ENCODE peak calls at places on chromosomes 11 and 22, in five cellular contexts. I is mesenchymal stem cell, L is H1, C is trophoblast cell, N is H9. W is an unnamed sample.

GRCh38 chr11:14905104-14906033 is 13.3 kb upstream of the CYP2R1 start:
- DNase-seq in I (peak), L (peak), C (no peak), N (peak), W (no peak)

GRCh38 chr11:134360050-134360835 is 28.5 kb downstream of the GLB1L2 start:
- DNase-seq in I (peak), L (peak), C (peak), N (peak), W (peak)

GRCh38 chr11:99893803-99894202 is 793.3 kb upstream of the ARHGAP42 start:
- DNase-seq in I (no peak), L (no peak), C (no peak), N (no peak), W (no peak)

GRCh38 chr11:132042296-132042695 is 671.9 kb downstream of the NTM start:
- DNase-seq in I (no peak), L (no peak), C (no peak), N (no peak), W (no peak)

GRCh38 chr11:134757633-134758032 is 345.6 kb upstream of the B3GAT1 start:
- DNase-seq in I (no peak), L (no peak), C (no peak), N (no peak), W (no peak)

GRCh38 chr22:25563757-25564319 is 637 bp upstream of the GRK3 start:
- DNase-seq in I (peak), L (no peak), C (peak), N (no peak), W (no peak)

GRCh38 chr22:30212363-30212995 is 34.1 kb downstream of the LIF start:
- DNase-seq in I (peak), L (no peak), C (peak), N (no peak), W (no peak)

GRCh38 chr11:67434395-67434881 is 3.0 kb downstream of the PTPRCAP start:
- DNase-seq in I (no peak), L (no peak), C (no peak), N (no peak), W (no peak)

GRCh38 chr11:39247570-39248137 is 2211.8 kb downstream of the LRRC4C start:
- DNase-seq in I (no peak), L (no peak), C (no peak), N (no peak), W (no peak)

GRCh38 chr11:63942803-63943202 is 4.0 kb downstream of the NAA40 start:
- DNase-seq in I (no peak), L (no peak), C (no peak), N (no peak), W (no peak)

GRCh38 chr22:23187871-23188700 is 7.8 kb downstream of the BCR start:
- DNase-seq in I (no peak), L (no peak), C (no peak), N (no peak), W (no peak)

GRCh38 chr11:6606471-6607189 is 3.1 kb downstream of the ILK start:
- DNase-seq in I (peak), L (peak), C (peak), N (peak), W (peak)

GRCh38 chr11:132238331-132238730 is 867.9 kb downstream of the NTM start:
- DNase-seq in I (no peak), L (no peak), C (no peak), N (no peak), W (no peak)

GRCh38 chr11:61028135-61028729 is 56.8 kb downstream of the CD6 start:
- DNase-seq in I (no peak), L (no peak), C (no peak), N (no peak), W (no peak)

GRCh38 chr11:17014321-17014773 is at the start of gene PLEKHA7:
- DNase-seq in I (no peak), L (no peak), C (no peak), N (no peak), W (peak)

GRCh38 chr11:74593463-74593862 is 1.1 kb downstream of the POLD3 start:
- DNase-seq in I (no peak), L (no peak), C (no peak), N (no peak), W (no peak)
- H3K9ac ChIP-seq in I (peak), L (peak), C (no peak), N (peak), W (peak)

DNA sequence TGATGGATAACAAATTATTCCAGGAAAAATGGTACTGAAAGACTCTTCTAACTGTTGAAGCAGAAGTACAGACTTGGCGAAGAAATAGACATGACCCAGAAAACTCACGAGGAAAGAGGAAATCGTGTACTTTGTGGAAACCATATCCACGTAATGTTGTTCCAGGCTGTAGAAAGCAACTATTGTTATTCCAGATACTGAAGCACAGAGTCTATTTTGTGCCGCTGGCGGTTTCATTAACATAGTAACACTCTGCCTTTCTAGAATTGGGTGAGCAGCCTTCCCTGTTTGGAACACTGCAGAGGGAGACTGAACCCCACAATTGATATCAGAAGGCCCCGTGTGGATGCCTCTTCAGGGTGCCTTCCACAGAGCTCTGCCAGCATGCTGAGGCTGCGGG is 310.7 kb downstream of the TBC1D22A start:
- DNase-seq in I (no peak), L (no peak), C (no peak), N (no peak), W (no peak)
- H2BK12ac ChIP-seq in I (no peak), L (no peak), C (no peak), N (no peak), W (no peak)

GRCh38 chr11:128902515-128903066 is 11.4 kb downstream of the KCNJ5 start:
- DNase-seq in I (no peak), L (peak), C (peak), N (no peak), W (no peak)

GRCh38 chr11:128904872-128905344 is 13.8 kb downstream of the KCNJ5 start:
- DNase-seq in I (peak), L (peak), C (no peak), N (peak), W (no peak)

GRCh38 chr11:128905345-128906184 is 14.4 kb downstream of the KCNJ5 start:
- DNase-seq in I (peak), L (peak), C (peak), N (peak), W (no peak)

GRCh38 chr11:128903248-128904041 is 12.3 kb downstream of the KCNJ5 start:
- DNase-seq in I (no peak), L (peak), C (no peak), N (peak), W (no peak)

GRCh38 chr11:128904303-128904871 is 13.2 kb downstream of the KCNJ5 start:
- DNase-seq in I (peak), L (no peak), C (no peak), N (no peak), W (no peak)
- H3K9ac ChIP-seq in I (peak), L (no peak), C (no peak), N (no peak), W (no peak)

GRCh38 chr11:62844154-62844553 is 4.8 kb upstream of the WDR74 start:
- DNase-seq in I (no peak), L (no peak), C (no peak), N (no peak), W (no peak)
- H2BK12ac ChIP-seq in I (no peak), L (no peak), C (no peak), N (no peak), W (no peak)

GRCh38 chr22:17780116-17780740 is 6.0 kb upstream of the BID start:
- DNase-seq in I (no peak), L (no peak), C (no peak), N (no peak), W (no peak)

GRCh38 chr22:17777717-17778044 is 3.4 kb upstream of the BID start:
- DNase-seq in I (no peak), L (no peak), C (no peak), N (no peak), W (no peak)

GRCh38 chr22:17777005-17777716 is 2.9 kb upstream of the BID start:
- DNase-seq in I (no peak), L (no peak), C (peak), N (no peak), W (no peak)

GRCh38 chr22:17779286-17780115 is 5.2 kb upstream of the BID start:
- DNase-seq in I (no peak), L (no peak), C (no peak), N (no peak), W (no peak)

DNA sequence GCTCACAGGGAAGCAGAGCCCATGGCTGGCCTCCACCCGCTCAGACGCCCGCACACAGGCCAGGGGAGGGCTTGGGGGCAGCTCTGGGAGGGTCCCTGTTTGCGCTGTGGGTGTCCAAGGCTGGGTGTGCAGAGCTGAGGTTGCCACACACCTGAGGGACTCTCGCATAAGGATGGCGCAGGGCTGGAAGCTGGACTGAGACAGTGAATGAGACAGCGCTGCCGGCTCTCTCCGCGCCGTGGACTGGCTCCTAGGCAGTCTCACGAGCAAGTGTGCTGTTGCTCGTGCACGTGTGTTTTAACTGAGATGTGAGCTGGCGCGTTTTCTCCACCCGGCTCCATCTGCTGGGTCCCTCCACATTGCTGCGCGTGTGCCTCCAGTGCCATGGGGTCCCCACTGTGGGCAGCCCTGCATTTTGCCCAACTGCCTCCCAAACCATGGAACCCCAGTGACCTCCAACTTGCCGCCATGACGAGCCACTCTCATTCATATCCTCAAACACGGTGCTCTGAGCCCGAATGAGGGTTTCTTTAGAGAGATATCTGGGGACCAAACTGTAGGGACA is 4.2 kb upstream of the BID start:
- DNase-seq in I (no peak), L (no peak), C (no peak), N (no peak), W (no peak)
- H3K9ac ChIP-seq in I (no peak), L (no peak), C (no peak), N (no peak), W (no peak)

GRCh38 chr11:79515781-79516180 is 75.0 kb upstream of the TENM4 start:
- DNase-seq in I (no peak), L (no peak), C (no peak), N (no peak), W (no peak)
- H2BK12ac ChIP-seq in I (no peak), L (no peak), C (no peak), N (no peak), W (no peak)

GRCh38 chr11:62552931-62553838 is 6.6 kb upstream of the AHNAK start:
- DNase-seq in I (peak), L (peak), C (peak), N (peak), W (no peak)

GRCh38 chr11:62553839-62554361 is 7.3 kb upstream of the AHNAK start:
- DNase-seq in I (peak), L (no peak), C (no peak), N (no peak), W (no peak)

GRCh38 chr11:62555464-62556092 is 9.0 kb upstream of the AHNAK start:
- DNase-seq in I (no peak), L (no peak), C (no peak), N (no peak), W (no peak)

GRCh38 chr11:62556102-62556871 is 9.7 kb upstream of the AHNAK start:
- DNase-seq in I (peak), L (peak), C (peak), N (peak), W (no peak)

GRCh38 chr11:62554377-62554776 is 7.8 kb upstream of the AHNAK start:
- DNase-seq in I (no peak), L (no peak), C (no peak), N (no peak), W (no peak)
- H3K9ac ChIP-seq in I (peak), L (no peak), C (no peak), N (no peak), W (peak)

GRCh38 chr11:128660957-128661356 is 32.9 kb upstream of the FLI1 start:
- DNase-seq in I (peak), L (no peak), C (no peak), N (no peak), W (no peak)
- H2BK12ac ChIP-seq in I (no peak), L (no peak), C (peak), N (no peak), W (no peak)

W was measured in neuronal stem cell.